ENCODE peak calls at places on chromosomes 6 and 20, in five cellular contexts. O is tibial artery, U is mesendoderm, I is kidney glomerular epithelial cell, W is mucosa of gallbladder. Q is an unnamed sample.

GRCh38 chr6:134074151-134074712 is 21.8 kb upstream of the SLC2A12 start:
- DNase-seq in O (no peak), W (no peak), I (no peak), U (peak; percentile 94), Q (no peak)

GRCh38 chr20:32484221-32485125 is 100.7 kb downstream of the NOL4L start:
- DNase-seq in W (no peak), O (no peak), U (peak; percentile 31), I (no peak), Q (no peak)

GRCh38 chr20:51412991-51413471 is 129.5 kb downstream of the NFATC2 start:
- DNase-seq in U (peak; percentile 74), W (peak; percentile 53), O (peak; percentile 74), I (no peak), Q (no peak)

GRCh38 chr20:33803921-33804337 is 7.2 kb upstream of the CHMP4B start:
- DNase-seq in W (no peak), O (no peak), I (peak; percentile 72), U (no peak), Q (no peak)

GRCh38 chr20:61123286-61123685 is 128.8 kb upstream of the CDH4 start:
- DNase-seq in I (no peak), U (no peak), O (no peak), W (no peak), Q (no peak)

GRCh38 chr6:2630891-2631458 is 119.7 kb downstream of the MYLK4 start:
- DNase-seq in O (no peak), W (no peak), I (no peak), U (peak; percentile 16), Q (no peak)

GRCh38 chr6:130282234-130282995 is 59.7 kb upstream of the SAMD3 start:
- DNase-seq in W (no peak), I (no peak), O (no peak), U (peak; percentile 54), Q (no peak)

GRCh38 chr6:101722481-101722880 is 329.0 kb downstream of the GRIK2 start:
- DNase-seq in I (no peak), U (no peak), W (no peak), O (no peak), Q (no peak)

GRCh38 chr6:45923831-45924391 is 91.7 kb downstream of the CLIC5 start:
- DNase-seq in I (peak; percentile 63), U (no peak), O (no peak), W (no peak), Q (no peak)

GRCh38 chr6:88519227-88520019 is 353.3 kb upstream of the CNR1 start:
- DNase-seq in O (no peak), I (no peak), U (peak; percentile 13), W (no peak), Q (no peak)

GRCh38 chr20:38372830-38373229 is 26.5 kb downstream of the LBP start:
- DNase-seq in I (no peak), U (no peak), W (no peak), O (no peak), Q (no peak)

GRCh38 chr20:26163890-26164289 is 467.2 kb upstream of the ZNF337 start:
- DNase-seq in I (peak; percentile 74), U (peak; percentile 88), W (no peak), O (no peak), Q (no peak)

GRCh38 chr20:52201395-52201794 is 9.8 kb upstream of the ZFP64 start:
- DNase-seq in W (no peak), U (no peak), O (no peak), I (no peak), Q (no peak)

GRCh38 chr20:50296450-50297375 is 106.1 kb downstream of the CEBPB start:
- DNase-seq in O (no peak), I (no peak), U (no peak), W (no peak), Q (no peak)

GRCh38 chr6:166097914-166098522 is 69.6 kb downstream of the TBXT start:
- DNase-seq in U (peak; percentile 88), O (peak; percentile 71), W (peak; percentile 78), I (peak; percentile 48), Q (peak; percentile 55)

GRCh38 chr20:37102571-37102970 is 6.8 kb upstream of the RBL1 start:
- DNase-seq in W (no peak), U (no peak), O (no peak), I (no peak), Q (no peak)

GRCh38 chr6:112149236-112149635 is 61.8 kb downstream of the FAM229B start:
- DNase-seq in U (no peak), I (no peak), O (no peak), W (no peak), Q (no peak)

GRCh38 chr6:33008944-33009861 is at the start of gene HLA-DOA:
- DNase-seq in U (peak; percentile 96), W (no peak), O (no peak), I (no peak), Q (no peak)